ENCODE peak calls at places on chromosomes 7 and 10, in four cellular contexts. G is IMR-90, R is keratinocyte, K is hepatocyte. H is an unnamed sample.

GRCh38 chr7:2459674-2460073 is 16.5 kb downstream of the GRIFIN start:
- DNase-seq in G (no peak), R (no peak), K (no peak), H (no peak)

GRCh38 chr10:61452655-61453641 is at the start of gene TMEM26:
- DNase-seq in G (peak; percentile 30), R (no peak), K (peak; percentile 60), H (no peak)

GRCh38 chr7:126856691-126857291 is 395.9 kb downstream of the GRM8 start:
- DNase-seq in G (no peak), R (no peak), K (peak; percentile 25), H (peak; percentile 63)

GRCh38 chr7:128444242-128444641 is 11.4 kb upstream of the HILPDA start:
- DNase-seq in G (no peak), R (no peak), K (peak; percentile 57), H (no peak)

GRCh38 chr10:106836923-106837322 is 327.6 kb downstream of the SORCS1 start:
- DNase-seq in G (no peak), R (no peak), K (no peak), H (no peak)

GRCh38 chr7:158357898-158358821 is 229.5 kb downstream of the PTPRN2 start:
- DNase-seq in G (no peak), R (no peak), K (no peak), H (no peak)

GRCh38 chr7:75559355-75559986 is 67.4 kb downstream of the SPDYE5 start:
- DNase-seq in G (no peak), R (no peak), K (no peak), H (no peak)

GRCh38 chr10:106830466-106830865 is 334.0 kb downstream of the SORCS1 start:
- DNase-seq in G (no peak), R (no peak), K (no peak), H (no peak)

GRCh38 chr10:108787932-108788331 is 1135.4 kb downstream of the XPNPEP1 start:
- DNase-seq in G (peak; percentile 63), R (no peak), K (no peak), H (no peak)

GRCh38 chr7:8389898-8390642 is 43.3 kb upstream of the NXPH1 start:
- DNase-seq in G (no peak), R (no peak), K (peak; percentile 63), H (peak; percentile 50)

GRCh38 chr7:28417321-28417940 is 5.1 kb downstream of the CREB5 start:
- DNase-seq in G (no peak), R (no peak), K (no peak), H (no peak)

GRCh38 chr10:32054087-32054486 is 2.1 kb downstream of the KIF5B start:
- DNase-seq in G (peak; percentile 87), R (no peak), K (peak; percentile 63), H (no peak)

GRCh38 chr7:13241416-13241815 is 554.0 kb downstream of the ARL4A start:
- DNase-seq in G (no peak), R (no peak), K (no peak), H (no peak)

GRCh38 chr10:43471929-43472720 is 35.2 kb downstream of the ZNF487 start:
- DNase-seq in G (no peak), R (no peak), K (no peak), H (no peak)

GRCh38 chr7:27453702-27454405 is 208.8 kb downstream of the HIBADH start:
- DNase-seq in G (peak; percentile 89), R (no peak), K (peak; percentile 29), H (no peak)

GRCh38 chr10:6781133-6781770 is 201.2 kb upstream of the PRKCQ start:
- DNase-seq in G (no peak), R (no peak), K (no peak), H (no peak)

GRCh38 chr7:159035571-159036073 is 109.0 kb downstream of the VIPR2 start:
- DNase-seq in G (no peak), R (no peak), K (no peak), H (no peak)

GRCh38 chr10:91420868-91421267 is 10.7 kb downstream of the HECTD2 start:
- DNase-seq in G (peak; percentile 62), R (no peak), K (no peak), H (no peak)

GRCh38 chr7:138755331-138755747 is 42.5 kb upstream of the TMEM213 start:
- DNase-seq in G (no peak), R (no peak), K (no peak), H (no peak)

GRCh38 chr10:7218974-7219373 is 191.9 kb downstream of the SFMBT2 start:
- DNase-seq in G (peak; percentile 17), R (no peak), K (no peak), H (no peak)

GRCh38 chr10:32982911-32983310 is 24.9 kb upstream of the ITGB1 start:
- DNase-seq in G (peak; percentile 55), R (no peak), K (no peak), H (no peak)

GRCh38 chr10:124725791-124726190 is 18.4 kb downstream of the FAM53B start:
- DNase-seq in G (no peak), R (no peak), K (no peak), H (no peak)

GRCh38 chr7:57225666-57226065 is 93.4 kb upstream of the ZNF479 start:
- DNase-seq in G (no peak), R (no peak), K (no peak), H (no peak)

GRCh38 chr7:33773053-33773452 is 132.3 kb upstream of the BMPER start:
- DNase-seq in G (peak; percentile 68), R (peak; percentile 9), K (no peak), H (no peak)

GRCh38 chr7:95922191-95922590 is 149.8 kb downstream of the DYNC1I1 start:
- DNase-seq in G (no peak), R (no peak), K (no peak), H (no peak)

GRCh38 chr10:4131407-4132215 is 346.6 kb upstream of the KLF6 start:
- DNase-seq in G (peak; percentile 93), R (no peak), K (peak; percentile 15), H (peak; percentile 93)

GRCh38 chr7:67105382-67105781 is 108.7 kb downstream of the TYW1 start:
- DNase-seq in G (peak; percentile 33), R (no peak), K (peak; percentile 16), H (no peak)

GRCh38 chr10:103600325-103600724 is 106.8 kb downstream of the NEURL1 start:
- DNase-seq in G (no peak), R (no peak), K (no peak), H (no peak)

GRCh38 chr10:25522946-25523608 is 348.3 kb downstream of the GPR158 start:
- DNase-seq in G (no peak), R (no peak), K (no peak), H (no peak)

GRCh38 chr10:86363184-86363832 is 3.3 kb downstream of the GRID1 start:
- DNase-seq in G (no peak), R (no peak), K (peak; percentile 81), H (no peak)

GRCh38 chr10:64976150-64976549 is 1454.9 kb downstream of the REEP3 start:
- DNase-seq in G (no peak), R (no peak), K (no peak), H (no peak)

GRCh38 chr7:123492485-123492884 is 41.9 kb downstream of the IQUB start:
- DNase-seq in G (no peak), R (no peak), K (no peak), H (no peak)

GRCh38 chr7:123499211-123499968 is 35.0 kb downstream of the IQUB start:
- DNase-seq in G (no peak), R (no peak), K (peak; percentile 20), H (no peak)

GRCh38 chr7:123498651-123499050 is 35.7 kb downstream of the IQUB start:
- DNase-seq in G (no peak), R (no peak), K (no peak), H (no peak)

GRCh38 chr7:123494193-123494796 is 40.1 kb downstream of the IQUB start:
- DNase-seq in G (peak; percentile 27), R (no peak), K (peak; percentile 62), H (peak; percentile 84)
- H2AFZ ChIP-seq in G (no peak overlapping the region), R (no peak overlapping the region), K (no peak overlapping the region), H (no peak overlapping the region)

DNA sequence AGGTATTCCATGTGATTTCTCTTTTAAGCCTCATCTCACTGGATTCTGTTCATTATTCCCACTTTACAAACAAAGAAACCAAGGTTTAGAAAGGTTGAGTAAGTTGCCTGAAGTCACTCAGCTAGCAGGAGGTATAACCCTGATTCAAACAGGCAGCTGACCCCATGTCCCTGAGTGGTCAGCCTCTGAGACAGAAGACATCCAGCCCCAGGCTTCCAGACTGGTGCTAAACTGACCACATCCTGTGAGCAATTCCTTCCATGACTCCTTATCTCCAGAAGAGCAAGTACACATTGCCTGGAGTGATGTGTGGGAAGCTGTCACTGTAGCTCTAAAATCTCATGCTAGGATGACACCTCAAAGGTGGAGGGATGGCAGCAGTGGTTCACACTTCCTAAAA is 3.7 kb downstream of the PLPP4 start:
- DNase-seq in G (peak; percentile 54), R (peak; percentile 23), K (peak; percentile 37), H (no peak)
- H3K4me1 ChIP-seq in G (no peaks in the 10 kb centered on the region), R (peaks cover 4% of the 10 kb centered on the region), K (peaks cover 7% of the 10 kb centered on the region), H (peaks cover 7% of the 10 kb centered on the region)

DNA sequence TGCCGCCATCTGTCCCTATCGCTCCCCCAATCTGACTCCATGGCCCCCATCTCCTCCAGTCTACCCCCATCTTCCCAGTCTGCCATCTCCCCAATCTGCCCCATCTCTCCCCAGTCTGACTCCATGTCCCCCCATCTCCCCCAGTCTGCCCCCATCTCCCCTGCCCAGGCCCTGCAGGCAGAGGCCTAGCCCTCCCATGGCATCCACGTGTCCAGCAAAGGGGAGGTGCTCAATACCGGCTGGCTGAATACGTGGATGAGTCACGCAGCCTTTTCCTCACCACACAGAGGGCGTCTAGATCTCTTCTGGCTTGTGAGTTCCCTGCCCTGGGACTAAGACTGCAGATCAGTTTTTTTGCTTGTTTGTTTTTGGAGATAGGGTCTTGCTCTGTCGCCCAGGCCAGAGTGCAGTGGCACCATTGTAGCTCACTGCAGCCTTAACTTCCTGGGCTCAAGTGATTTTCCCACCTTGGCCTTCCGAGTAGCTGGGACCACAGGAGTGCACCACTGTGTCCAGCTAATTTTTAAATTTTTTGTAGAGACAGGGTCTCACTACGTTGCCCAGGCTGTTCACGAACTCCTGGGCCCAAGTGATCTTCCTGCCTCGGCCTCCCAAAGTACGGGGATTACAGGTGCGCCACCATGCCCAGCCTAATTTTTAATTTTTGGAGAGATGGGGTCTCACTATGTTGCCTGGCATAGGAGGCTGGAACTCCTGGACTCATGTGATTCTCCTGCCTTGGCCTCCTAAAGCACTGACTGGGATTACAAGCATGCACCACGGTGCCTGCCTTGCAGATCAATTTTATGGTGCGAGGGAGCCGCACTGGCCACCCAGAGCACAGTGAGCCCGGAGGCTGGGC is 15.3 kb upstream of the GPR146 start:
- DNase-seq in G (peak; percentile 95), R (peak; percentile 50), K (peak; percentile 96), H (no peak)
- H2AFZ ChIP-seq in G (peak overlapping the region; percentile 82), R (peak overlapping the region; percentile 51), K (no peak overlapping the region), H (no peak overlapping the region)

DNA sequence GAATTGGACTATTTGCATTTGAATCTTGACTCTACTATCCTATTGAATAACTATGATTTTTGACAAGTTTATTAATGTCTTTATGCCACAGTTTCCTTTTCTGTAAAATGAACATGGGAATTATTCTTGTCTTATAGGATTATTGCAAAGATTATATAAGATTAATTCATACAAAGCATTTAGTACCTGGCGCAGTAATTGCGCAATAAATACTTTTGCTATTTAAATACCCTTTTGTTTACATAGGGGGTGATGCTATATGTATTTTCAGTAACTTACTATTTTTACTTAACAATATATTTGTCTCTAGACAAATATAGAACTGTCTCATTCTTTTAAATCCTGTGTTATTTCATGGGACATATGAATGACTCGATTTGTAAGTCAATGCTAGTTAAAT is 5.3 kb downstream of the MINPP1 start:
- DNase-seq in G (no peak), R (no peak), K (no peak), H (no peak)
- H3K4me1 ChIP-seq in G (no peaks in the 10 kb centered on the region), R (peaks cover 15% of the 10 kb centered on the region), K (peaks cover 16% of the 10 kb centered on the region), H (peaks cover 18% of the 10 kb centered on the region)

GRCh38 chr7:50454968-50455367 is 4.8 kb upstream of the FIGNL1 start:
- DNase-seq in G (no peak), R (no peak), K (no peak), H (no peak)
- H2AFZ ChIP-seq in G (no peak overlapping the region), R (no peak overlapping the region), K (no peak overlapping the region), H (no peak overlapping the region)